ENCODE peak calls at places on chromosomes 6 and 20, in nine cellular contexts. U is GM10248, P is HFFc6, N is upper lobe of right lung, G is astrocyte of the spinal cord, E is tibial nerve, F is B cell, Z is Panc1, L is breast epithelium. S is an unnamed sample.
A peak's percentile ranks its signal among the peaks of the same experiment; 100 is the strongest.

GRCh38 chr20:64041781-64042771 is 6.1 kb downstream of the C20orf204 start:
- DNase-seq in N (no peak), F (peak; percentile 45), Z (no peak), P (no peak), U (peak; percentile 48), L (no peak), E (no peak), G (no peak), S (no peak)

GRCh38 chr6:54846857-54847721 is 518 bp downstream of the FAM83B start:
- DNase-seq in P (no peak), U (no peak), L (no peak), Z (no peak), G (no peak), N (no peak), E (no peak), F (no peak), S (peak; percentile 52)

GRCh38 chr6:167569879-167570278 is 245.0 kb downstream of the TTLL2 start:
- DNase-seq in E (peak; percentile 3), N (no peak), P (no peak), F (no peak), G (no peak), Z (no peak), L (peak; percentile 24), U (no peak), S (no peak)

GRCh38 chr6:18035330-18035854 is 48.0 kb upstream of the KIF13A start:
- DNase-seq in L (no peak), U (no peak), E (no peak), G (no peak), N (no peak), Z (no peak), F (no peak), P (no peak), S (no peak)

GRCh38 chr6:95233879-95234278 is 343.5 kb upstream of the MANEA start:
- DNase-seq in G (no peak), F (no peak), Z (no peak), U (no peak), E (no peak), L (no peak), N (no peak), P (no peak), S (no peak)

GRCh38 chr20:3160418-3160817 is 753 bp upstream of the FASTKD5 start:
- DNase-seq in L (no peak), G (no peak), U (no peak), F (no peak), N (no peak), P (no peak), E (no peak), Z (no peak), S (no peak)

GRCh38 chr20:43404880-43405279 is 52.8 kb upstream of the SRSF6 start:
- DNase-seq in U (peak; percentile 42), E (no peak), G (no peak), L (no peak), N (no peak), Z (no peak), F (no peak), P (no peak), S (no peak)

GRCh38 chr6:144405173-144405572 is 120.0 kb downstream of the UTRN start:
- DNase-seq in U (no peak), L (no peak), E (no peak), Z (no peak), F (no peak), N (no peak), G (peak; percentile 36), P (no peak), S (no peak)

GRCh38 chr6:24228681-24229255 is 102.8 kb downstream of the NRSN1 start:
- DNase-seq in U (no peak), Z (no peak), N (no peak), L (no peak), G (peak; percentile 38), P (no peak), F (no peak), E (no peak), S (no peak)

GRCh38 chr6:5665173-5665572 is 341.6 kb downstream of the NRN1 start:
- DNase-seq in G (no peak), N (no peak), U (peak; percentile 22), E (no peak), Z (no peak), L (no peak), F (peak; percentile 65), P (no peak), S (no peak)

GRCh38 chr20:10781526-10781925 is 107.7 kb upstream of the JAG1 start:
- DNase-seq in F (no peak), E (no peak), G (no peak), P (no peak), Z (no peak), L (no peak), U (peak; percentile 10), N (no peak), S (no peak)

GRCh38 chr20:58692579-58693225 is at the start of gene NPEPL1:
- DNase-seq in Z (no peak), U (peak; percentile 95), N (peak; percentile 90), L (no peak), P (no peak), F (peak; percentile 82), G (peak; percentile 53), E (no peak), S (peak; percentile 68)
- TF ChIP-seq CTCF in Z (no peak), U (peak; percentile 63), N (no peak), L (peak; percentile 46), P (no peak), F (no peak), G (peak; percentile 15), E (peak; percentile 65), S (no peak)

GRCh38 chr6:26224547-26224912 is 137.3 kb downstream of the HFE start:
- DNase-seq in E (no peak), P (no peak), F (no peak), U (no peak), Z (no peak), G (no peak), N (no peak), L (no peak), S (no peak)

GRCh38 chr6:26223213-26223612 is 136.0 kb downstream of the HFE start:
- DNase-seq in F (no peak), Z (no peak), P (no peak), U (no peak), G (peak; percentile 47), L (no peak), E (no peak), N (no peak), S (no peak)

GRCh38 chr6:26225848-26226590 is 138.8 kb downstream of the HFE start:
- DNase-seq in F (no peak), Z (no peak), P (no peak), E (no peak), L (no peak), G (no peak), U (no peak), N (no peak), S (no peak)

GRCh38 chr6:26223677-26224546 is 136.7 kb downstream of the HFE start:
- DNase-seq in P (peak; percentile 98), G (peak; percentile 98), E (peak; percentile 59), F (peak; percentile 72), Z (no peak), U (peak; percentile 58), N (no peak), L (no peak), S (peak; percentile 66)

DNA sequence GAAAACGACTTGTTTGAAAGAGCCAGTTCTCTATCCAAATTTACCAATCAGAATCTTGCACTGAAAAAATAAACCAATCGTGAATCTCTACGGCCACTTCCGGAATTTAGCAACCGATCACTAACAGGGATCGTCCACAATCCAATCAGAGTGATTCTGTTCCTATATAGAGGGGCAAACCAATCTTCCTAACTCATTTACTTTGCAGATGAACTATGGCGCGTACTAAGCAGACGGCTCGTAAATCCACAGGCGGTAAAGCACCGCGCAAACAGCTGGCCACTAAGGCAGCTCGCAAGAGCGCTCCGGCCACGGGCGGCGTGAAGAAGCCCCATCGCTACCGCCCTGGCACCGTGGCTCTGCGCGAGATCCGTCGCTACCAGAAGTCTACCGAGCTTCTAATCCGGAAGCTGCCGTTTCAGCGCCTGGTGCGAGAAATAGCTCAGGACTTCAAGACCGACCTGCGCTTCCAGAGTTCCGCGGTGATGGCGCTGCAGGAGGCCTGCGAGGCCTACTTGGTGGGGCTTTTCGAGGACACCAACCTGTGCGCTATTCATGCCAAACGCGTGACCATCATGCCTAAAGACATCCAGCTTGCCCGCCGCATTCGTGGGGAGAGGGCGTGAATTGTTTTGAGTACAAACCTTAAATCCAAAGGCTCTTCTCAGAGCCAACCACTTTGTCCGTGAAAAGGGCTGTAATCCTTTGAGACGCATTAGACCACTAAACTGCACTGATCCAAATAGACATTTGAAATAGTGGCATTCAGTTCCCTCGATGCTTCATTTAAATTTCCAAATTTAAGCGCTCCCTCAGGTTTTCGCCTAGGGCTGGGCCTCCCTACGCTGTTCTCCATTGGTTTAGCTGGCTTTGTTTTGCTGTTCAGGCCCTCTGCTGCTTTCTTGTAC is 138.0 kb downstream of the HFE start:
- DNase-seq in N (no peak), E (no peak), P (peak; percentile 82), Z (no peak), L (no peak), F (no peak), G (peak; percentile 96), U (no peak), S (peak; percentile 68)
- TF ChIP-seq CTCF in N (no peak), E (no peak), P (no peak), Z (no peak), L (peak; percentile 15), F (no peak), G (peak; percentile 28), U (no peak), S (peak; percentile 32)

DNA sequence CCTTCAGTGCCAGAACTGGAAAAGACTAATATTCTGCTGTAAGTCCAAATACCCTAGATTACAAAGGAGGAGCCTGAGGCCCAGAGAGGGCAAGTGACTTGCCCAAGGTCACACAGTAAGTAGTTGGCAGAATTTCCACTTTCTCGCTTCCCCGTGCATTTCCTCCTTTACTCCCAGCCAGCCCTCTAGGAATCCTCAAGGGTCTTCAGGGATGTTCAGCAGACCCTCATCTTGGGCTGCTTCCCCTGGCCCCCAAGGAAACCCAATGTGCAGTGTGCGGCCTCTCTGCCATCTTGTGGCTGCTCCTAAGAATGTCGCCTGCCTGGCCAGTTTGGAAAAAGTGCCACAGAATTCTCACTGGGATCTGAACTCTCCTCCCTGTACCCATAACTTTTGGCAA is 217.7 kb upstream of the LRFN2 start:
- DNase-seq in G (no peak), U (no peak), N (no peak), Z (no peak), P (no peak), L (no peak), E (no peak), F (no peak), S (no peak)
- TF ChIP-seq CTCF in G (peak; percentile 40), U (no peak), N (peak; percentile 12), Z (peak; percentile 50), P (peak; percentile 69), L (no peak), E (no peak), F (no peak), S (peak; percentile 27)

DNA sequence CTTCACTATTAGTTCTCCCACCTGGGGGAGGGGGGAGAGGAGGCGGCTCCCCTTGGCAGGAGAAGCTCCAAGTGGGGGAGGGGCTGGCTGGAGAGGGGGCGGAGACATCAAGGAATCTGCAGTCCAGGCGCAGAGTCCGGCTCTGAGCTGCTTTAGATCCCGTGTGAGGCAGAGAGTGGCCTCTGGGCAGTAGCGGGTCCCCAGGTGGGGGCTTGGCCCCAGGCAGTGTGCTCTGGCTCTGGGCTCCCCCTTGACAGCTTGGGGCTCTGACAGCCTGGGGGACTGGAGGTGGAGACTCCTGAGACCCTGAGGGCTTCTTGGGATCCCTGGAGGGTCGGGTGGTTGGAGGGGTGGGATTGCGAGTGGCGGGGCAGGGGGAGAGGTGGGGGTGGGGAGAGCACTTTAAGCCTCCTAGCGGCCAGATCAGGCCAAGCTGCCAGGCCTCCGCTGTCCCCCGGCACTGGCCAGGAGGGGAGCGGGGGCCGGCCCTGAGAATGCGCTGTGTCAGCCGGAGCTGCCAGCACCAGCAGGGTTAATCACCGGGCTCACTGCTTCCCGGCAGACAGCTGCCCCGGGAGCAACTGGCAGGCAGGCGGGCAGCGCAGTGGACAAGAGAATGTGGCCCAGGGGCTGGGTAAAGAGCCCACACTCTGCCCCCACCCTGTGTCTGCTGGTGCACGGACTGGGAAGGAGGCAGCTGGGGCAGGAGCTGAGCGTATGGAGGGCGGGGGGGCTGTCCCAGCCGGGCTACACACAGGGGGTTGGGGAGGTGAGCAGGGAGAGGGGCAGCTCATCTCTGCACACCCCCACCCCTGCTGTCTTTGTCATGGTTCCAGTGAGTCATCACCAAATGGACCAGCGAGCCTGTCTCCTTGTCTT is 1.8 kb upstream of the LAMA5 start:
- DNase-seq in G (peak; percentile 57), U (no peak), N (no peak), P (peak; percentile 41), L (no peak), F (peak; percentile 34), E (no peak), Z (no peak), S (peak; percentile 81)
- TF ChIP-seq CTCF in G (peak; percentile 53), U (peak; percentile 20), N (peak; percentile 45), P (peak; percentile 75), L (no peak), F (peak; percentile 31), E (no peak), Z (peak; percentile 76), S (peak; percentile 60)

S was measured in nephron progenitor cell.